ENCODE peak calls at places on chromosomes 2 and 18, in nine cellular contexts. One of them, this sample, is unnamed.

GRCh38 chr2:201883559-201883958 is 77.2 kb downstream of the CDK15 start:
- DNase-seq in NCI-H2081: no peak
- DNase-seq in sciatic nerve: no peak
- DNase-seq in AG08396: no peak
- DNase-seq in spleen: no peak
- DNase-seq in M059J: no peak
- DNase-seq in H54: no peak
- DNase-seq in K562: no peak
- DNase-seq in left colon: no peak
- DNase-seq in this sample: no peak

GRCh38 chr2:84782717-84783442 is 98.0 kb downstream of the TRABD2A start:
- DNase-seq in NCI-H2081: no peak
- DNase-seq in sciatic nerve: no peak
- DNase-seq in AG08396: no peak
- DNase-seq in spleen: no peak
- DNase-seq in M059J: peak
- DNase-seq in H54: no peak
- DNase-seq in K562: no peak
- DNase-seq in left colon: no peak
- DNase-seq in this sample: peak

GRCh38 chr18:62128157-62128556 is 58.7 kb downstream of the PIGN start:
- DNase-seq in NCI-H2081: no peak
- DNase-seq in sciatic nerve: no peak
- DNase-seq in AG08396: peak
- DNase-seq in spleen: no peak
- DNase-seq in M059J: peak
- DNase-seq in H54: no peak
- DNase-seq in K562: no peak
- DNase-seq in left colon: no peak
- DNase-seq in this sample: peak

GRCh38 chr18:35077937-35078336 is 36.7 kb downstream of the MAPRE2 start:
- DNase-seq in NCI-H2081: no peak
- DNase-seq in sciatic nerve: no peak
- DNase-seq in AG08396: no peak
- DNase-seq in spleen: no peak
- DNase-seq in M059J: no peak
- DNase-seq in H54: no peak
- DNase-seq in K562: no peak
- DNase-seq in left colon: no peak
- DNase-seq in this sample: no peak

GRCh38 chr2:109376796-109377495 is 236.8 kb downstream of the SEPTIN10 start:
- DNase-seq in NCI-H2081: no peak
- DNase-seq in sciatic nerve: no peak
- DNase-seq in AG08396: no peak
- DNase-seq in spleen: peak
- DNase-seq in M059J: no peak
- DNase-seq in H54: no peak
- DNase-seq in K562: no peak
- DNase-seq in left colon: no peak
- DNase-seq in this sample: peak

GRCh38 chr2:150041721-150042450 is 445.6 kb downstream of the RND3 start:
- DNase-seq in NCI-H2081: no peak
- DNase-seq in sciatic nerve: no peak
- DNase-seq in AG08396: peak
- DNase-seq in spleen: no peak
- DNase-seq in M059J: peak
- DNase-seq in H54: no peak
- DNase-seq in K562: no peak
- DNase-seq in left colon: no peak
- DNase-seq in this sample: peak

GRCh38 chr2:218859556-218859993 is at the start of gene WNT6:
- DNase-seq in NCI-H2081: no peak
- DNase-seq in sciatic nerve: peak
- DNase-seq in AG08396: no peak
- DNase-seq in spleen: no peak
- DNase-seq in M059J: no peak
- DNase-seq in H54: no peak
- DNase-seq in K562: peak
- DNase-seq in left colon: peak
- DNase-seq in this sample: peak

GRCh38 chr2:159968282-159968900 is 94.0 kb downstream of the PLA2R1 start:
- DNase-seq in NCI-H2081: peak
- DNase-seq in sciatic nerve: no peak
- DNase-seq in AG08396: peak
- DNase-seq in spleen: no peak
- DNase-seq in M059J: peak
- DNase-seq in H54: peak
- DNase-seq in K562: peak
- DNase-seq in left colon: no peak
- DNase-seq in this sample: peak

GRCh38 chr2:241066171-241066892 is 35.8 kb downstream of the MTERF4 start:
- DNase-seq in NCI-H2081: no peak
- DNase-seq in sciatic nerve: no peak
- DNase-seq in AG08396: no peak
- DNase-seq in spleen: no peak
- DNase-seq in M059J: no peak
- DNase-seq in H54: no peak
- DNase-seq in K562: no peak
- DNase-seq in left colon: no peak
- DNase-seq in this sample: peak

GRCh38 chr2:69013837-69014796 is 1.1 kb downstream of the ANTXR1 start:
- DNase-seq in NCI-H2081: no peak
- DNase-seq in sciatic nerve: no peak
- DNase-seq in AG08396: peak
- DNase-seq in spleen: no peak
- DNase-seq in M059J: peak
- DNase-seq in H54: no peak
- DNase-seq in K562: no peak
- DNase-seq in left colon: no peak
- DNase-seq in this sample: peak

GRCh38 chr2:241074901-241075540 is 27.1 kb downstream of the MTERF4 start:
- DNase-seq in NCI-H2081: no peak
- DNase-seq in sciatic nerve: no peak
- DNase-seq in AG08396: no peak
- DNase-seq in spleen: no peak
- DNase-seq in M059J: no peak
- DNase-seq in H54: no peak
- DNase-seq in K562: no peak
- DNase-seq in left colon: no peak
- DNase-seq in this sample: peak

GRCh38 chr18:51390695-51391094 is 193.2 kb upstream of the MEX3C start:
- DNase-seq in NCI-H2081: no peak
- DNase-seq in sciatic nerve: no peak
- DNase-seq in AG08396: no peak
- DNase-seq in spleen: no peak
- DNase-seq in M059J: no peak
- DNase-seq in H54: no peak
- DNase-seq in K562: no peak
- DNase-seq in left colon: no peak
- DNase-seq in this sample: no peak

GRCh38 chr2:40741532-40741931 is 289.6 kb upstream of the SLC8A1 start:
- DNase-seq in NCI-H2081: no peak
- DNase-seq in sciatic nerve: no peak
- DNase-seq in AG08396: no peak
- DNase-seq in spleen: no peak
- DNase-seq in M059J: peak
- DNase-seq in H54: no peak
- DNase-seq in K562: no peak
- DNase-seq in left colon: no peak
- DNase-seq in this sample: no peak

GRCh38 chr2:36480596-36480995 is 117.4 kb downstream of the FEZ2 start:
- DNase-seq in NCI-H2081: no peak
- DNase-seq in sciatic nerve: no peak
- DNase-seq in AG08396: no peak
- DNase-seq in spleen: no peak
- DNase-seq in M059J: no peak
- DNase-seq in H54: no peak
- DNase-seq in K562: no peak
- DNase-seq in left colon: no peak
- DNase-seq in this sample: peak

This sample was measured in osteoblast.